ENCODE peak calls at places on chromosomes 4 and X, in seven cellular contexts. One of them, this sample, is unnamed.

GRCh38 chrX:38095971-38096529 is 89.7 kb downstream of the SYTL5 start:
- DNase-seq in SHP77: no peak
- DNase-seq in HT-29: peak
- DNase-seq in mesothelial cell of epicardium: no peak
- DNase-seq in PC-3: peak
- DNase-seq in HCEC 1CT: peak
- DNase-seq in T-helper 2 cell: no peak
- DNase-seq in this sample: no peak

GRCh38 chrX:71809886-71810285 is 46.7 kb downstream of the CXorf49B start:
- DNase-seq in PC-3: peak
- DNase-seq in HCEC 1CT: no peak
- DNase-seq in mesothelial cell of epicardium: no peak
- DNase-seq in HT-29: no peak
- DNase-seq in T-helper 2 cell: no peak
- DNase-seq in SHP77: no peak
- DNase-seq in this sample: no peak

GRCh38 chrX:100622989-100623388 is 13.6 kb downstream of the TSPAN6 start:
- DNase-seq in SHP77: no peak
- DNase-seq in mesothelial cell of epicardium: no peak
- DNase-seq in HCEC 1CT: no peak
- DNase-seq in HT-29: no peak
- DNase-seq in T-helper 2 cell: no peak
- DNase-seq in PC-3: no peak
- DNase-seq in this sample: no peak

GRCh38 chr4:174012135-174012923 is 271.1 kb downstream of the FBXO8 start:
- DNase-seq in SHP77: no peak
- DNase-seq in HCEC 1CT: peak
- DNase-seq in T-helper 2 cell: no peak
- DNase-seq in mesothelial cell of epicardium: no peak
- DNase-seq in PC-3: no peak
- DNase-seq in HT-29: no peak
- DNase-seq in this sample: no peak

GRCh38 chrX:14015941-14016340 is 13.8 kb downstream of the GEMIN8 start:
- DNase-seq in SHP77: no peak
- DNase-seq in HT-29: no peak
- DNase-seq in PC-3: no peak
- DNase-seq in HCEC 1CT: no peak
- DNase-seq in T-helper 2 cell: no peak
- DNase-seq in mesothelial cell of epicardium: no peak
- DNase-seq in this sample: no peak

GRCh38 chrX:21723814-21724213 is 34.1 kb downstream of the SMPX start:
- DNase-seq in mesothelial cell of epicardium: no peak
- DNase-seq in HCEC 1CT: no peak
- DNase-seq in HT-29: no peak
- DNase-seq in PC-3: no peak
- DNase-seq in T-helper 2 cell: no peak
- DNase-seq in SHP77: no peak
- DNase-seq in this sample: no peak

GRCh38 chr4:48047421-48047844 is 30.9 kb downstream of the NIPAL1 start:
- DNase-seq in T-helper 2 cell: peak
- DNase-seq in HCEC 1CT: no peak
- DNase-seq in PC-3: no peak
- DNase-seq in mesothelial cell of epicardium: no peak
- DNase-seq in HT-29: peak
- DNase-seq in SHP77: no peak
- DNase-seq in this sample: peak

GRCh38 chr4:3354455-3354811 is 61.6 kb downstream of the RGS12 start:
- DNase-seq in T-helper 2 cell: no peak
- DNase-seq in HT-29: no peak
- DNase-seq in HCEC 1CT: no peak
- DNase-seq in PC-3: no peak
- DNase-seq in SHP77: no peak
- DNase-seq in mesothelial cell of epicardium: no peak
- DNase-seq in this sample: no peak

GRCh38 chr4:118120120-118120760 is 86.0 kb downstream of the NDST3 start:
- DNase-seq in mesothelial cell of epicardium: no peak
- DNase-seq in PC-3: no peak
- DNase-seq in HCEC 1CT: no peak
- DNase-seq in HT-29: no peak
- DNase-seq in T-helper 2 cell: no peak
- DNase-seq in SHP77: no peak
- DNase-seq in this sample: no peak